ENCODE peak calls at places on chromosomes 3 and 15, in five cellular contexts. R is suprapubic skin, H is ovary, F is A549, P is adrenal gland. Q is an unnamed sample.

GRCh38 chr3:135239485-135239884 is 444.4 kb downstream of the EPHB1 start:
- DNase-seq in R (no peak), H (no peak), F (no peak), P (no peak), Q (no peak)

GRCh38 chr15:65337436-65338070 is 33.1 kb downstream of the RNU5B-1 start:
- DNase-seq in R (no peak), H (no peak), F (no peak), P (no peak), Q (no peak)

GRCh38 chr3:117814975-117815374 is 1105.4 kb downstream of the TUSC7 start:
- DNase-seq in R (no peak), H (no peak), F (no peak), P (no peak), Q (no peak)

GRCh38 chr3:24494616-24495333 is at the start of gene THRB:
- DNase-seq in R (peak), H (peak), F (peak), P (peak), Q (peak)

GRCh38 chr3:101036213-101036618 is 43.0 kb upstream of the ABI3BP start:
- DNase-seq in R (no peak), H (no peak), F (peak), P (no peak), Q (peak)

GRCh38 chr15:51475736-51476135 is 134.3 kb downstream of the GLDN start:
- DNase-seq in R (no peak), H (no peak), F (no peak), P (no peak), Q (no peak)

GRCh38 chr3:177905895-177906511 is 630.2 kb upstream of the KCNMB2 start:
- DNase-seq in R (no peak), H (no peak), F (peak), P (no peak), Q (no peak)

GRCh38 chr15:101651753-101652097 is 456 bp downstream of the TM2D3 start:
- DNase-seq in R (no peak), H (no peak), F (no peak), P (no peak), Q (peak)

GRCh38 chr15:69700380-69700779 is 247.8 kb downstream of the RPLP1 start:
- DNase-seq in R (no peak), H (no peak), F (no peak), P (no peak), Q (no peak)

GRCh38 chr3:12367346-12367745 is 78.5 kb downstream of the PPARG start:
- DNase-seq in R (no peak), H (no peak), F (no peak), P (no peak), Q (no peak)

GRCh38 chr15:92075764-92076163 is 222.3 kb downstream of the SLCO3A1 start:
- DNase-seq in R (no peak), H (no peak), F (no peak), P (no peak), Q (no peak)

GRCh38 chr3:72069543-72069942 is 284.6 kb upstream of the PROK2 start:
- DNase-seq in R (no peak), H (no peak), F (no peak), P (no peak), Q (no peak)

GRCh38 chr15:64443747-64444621 is 16.4 kb upstream of the ZNF609 start:
- DNase-seq in R (no peak), H (no peak), F (peak), P (no peak), Q (peak)

GRCh38 chr3:88947013-88947412 is 160.4 kb upstream of the EPHA3 start:
- DNase-seq in R (no peak), H (no peak), F (no peak), P (no peak), Q (no peak)

GRCh38 chr3:142213298-142213697 is 12.1 kb downstream of the GK5 start:
- DNase-seq in R (no peak), H (peak), F (no peak), P (no peak), Q (peak)

GRCh38 chr3:183253961-183254815 is 1.1 kb downstream of the B3GNT5 start:
- DNase-seq in R (no peak), H (peak), F (peak), P (peak), Q (peak)

GRCh38 chr3:183254816-183255730 is 2.0 kb downstream of the B3GNT5 start:
- DNase-seq in R (no peak), H (no peak), F (no peak), P (no peak), Q (no peak)

GRCh38 chr3:183252973-183253363 is at the start of gene B3GNT5:
- DNase-seq in R (peak), H (peak), F (peak), P (no peak), Q (peak)

GRCh38 chr3:183252108-183252782 is 808 bp upstream of the B3GNT5 start:
- DNase-seq in R (no peak), H (no peak), F (no peak), P (no peak), Q (no peak)

GRCh38 chr3:183253364-183253960 is 409 bp downstream of the B3GNT5 start:
- DNase-seq in R (peak), H (peak), F (peak), P (peak), Q (peak)
- TF ChIP-seq POLR2A in R (no peak), H (peak), F (no peak), P (no peak), Q (peak)

GRCh38 chr3:113231827-113232253 is 20.5 kb downstream of the BOC start:
- DNase-seq in R (no peak), H (no peak), F (peak), P (no peak), Q (no peak)

GRCh38 chr3:113233497-113233896 is 22.1 kb downstream of the BOC start:
- DNase-seq in R (no peak), H (no peak), F (no peak), P (no peak), Q (no peak)

GRCh38 chr3:113231391-113231790 is 20.0 kb downstream of the BOC start:
- DNase-seq in R (no peak), H (no peak), F (no peak), P (no peak), Q (no peak)

GRCh38 chr3:113234028-113234427 is 22.7 kb downstream of the BOC start:
- DNase-seq in R (no peak), H (no peak), F (no peak), P (no peak), Q (no peak)

DNA sequence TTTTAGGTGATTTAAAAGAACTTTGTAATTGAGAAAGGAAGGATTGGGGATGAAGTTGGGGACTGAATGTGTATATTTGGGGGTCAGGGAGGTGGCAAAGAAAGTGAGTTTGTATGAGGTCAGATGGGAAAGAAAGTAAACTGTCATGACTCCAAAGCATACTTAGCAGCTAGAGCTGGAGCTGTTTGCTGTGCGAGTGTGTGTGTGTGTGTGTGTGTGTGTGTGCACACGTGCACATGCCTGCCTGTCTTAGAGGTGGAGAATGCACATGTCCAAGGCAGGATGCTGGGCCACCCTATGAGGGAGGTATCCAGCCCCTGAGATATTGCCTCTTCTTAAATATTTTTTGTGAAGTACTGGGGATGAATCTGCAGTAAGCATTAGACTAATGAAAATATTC is 21.0 kb downstream of the BOC start:
- DNase-seq in R (no peak), H (no peak), F (no peak), P (no peak), Q (no peak)
- H3K27ac ChIP-seq in R (peak), H (no peak), F (peak), P (no peak), Q (no peak)

DNA sequence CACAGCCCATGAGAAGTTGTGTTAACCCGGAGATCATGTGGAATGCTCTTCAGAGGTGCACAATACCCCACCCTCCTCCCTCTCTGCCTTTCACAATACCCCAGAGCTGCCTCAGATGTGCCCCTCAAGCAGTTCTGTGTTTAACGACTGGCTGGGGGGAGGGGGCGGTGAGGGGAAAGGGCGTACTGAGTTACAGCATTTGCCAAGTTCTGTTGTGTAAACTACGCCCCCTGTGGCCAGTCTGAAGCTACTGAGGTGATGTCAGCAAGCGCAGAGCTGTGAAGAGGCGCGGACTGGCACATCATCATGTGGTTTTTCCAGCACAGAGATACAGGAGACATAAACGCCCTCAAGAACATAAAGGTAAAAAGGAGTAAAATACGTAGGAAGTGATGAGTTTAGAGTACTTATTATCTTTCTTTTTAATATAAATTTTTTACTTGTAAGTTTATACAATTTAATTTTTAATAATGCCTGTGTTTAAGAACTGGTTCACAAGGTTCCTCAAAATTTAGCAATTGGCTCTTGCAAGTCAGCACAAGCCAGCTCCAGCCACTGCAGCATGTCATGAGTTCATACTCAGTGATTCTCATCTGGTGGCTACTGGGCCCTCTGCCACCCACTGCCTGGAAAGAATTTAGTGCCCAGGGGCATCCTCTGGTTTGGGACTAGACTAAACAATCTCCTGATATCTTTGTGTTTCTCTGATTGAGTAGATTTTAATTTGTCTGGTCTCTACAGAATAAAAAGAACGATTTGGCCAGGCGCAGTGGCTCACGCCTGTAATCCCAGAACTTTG is 1.7 kb downstream of the EPB42 start:
- DNase-seq in R (peak), H (no peak), F (peak), P (no peak), Q (peak)
- TF ChIP-seq POLR2A in R (no peak), H (no peak), F (no peak), P (no peak), Q (no peak)

GRCh38 chr3:143274291-143274690 is 154.7 kb downstream of the CHST2 start:
- DNase-seq in R (no peak), H (no peak), F (no peak), P (no peak), Q (no peak)
- H3K27ac ChIP-seq in R (no peak), H (no peak), F (no peak), P (no peak), Q (no peak)

GRCh38 chr3:119463171-119464169 is at the start of gene TMEM39A:
- DNase-seq in R (peak), H (peak), F (peak), P (peak), Q (peak)
- TF ChIP-seq POLR2A in R (peak), H (peak), F (peak), P (peak), Q (peak)

GRCh38 chr3:48400824-48401433 is 28.9 kb downstream of the FBXW12 start:
- DNase-seq in R (peak), H (peak), F (peak), P (peak), Q (peak)
- H3K27ac ChIP-seq in R (peak), H (no peak), F (no peak), P (no peak), Q (peak)